ENCODE peak calls at places on chromosomes 6 and 20, in nine cellular contexts. One of them, this sample, is unnamed.

GRCh38 chr6:85405175-85405852 is 44.6 kb upstream of the NT5E start:
- DNase-seq in MM.1S: no peak
- DNase-seq in body of pancreas: peak; percentile 48
- DNase-seq in NCI-H774: no peak
- DNase-seq in stimulated activated CD4-positive, alpha-beta T cell treated with anti-CD3 and anti-CD28 coated beads, Interleukin-2, amount 100 ng/mL, for 24 hours: no peak
- DNase-seq in A172: peak; percentile 46
- DNase-seq in LoVo: peak; percentile 68
- DNase-seq in osteocyte: no peak
- DNase-seq in lower leg skin: no peak
- DNase-seq in this sample: no peak

GRCh38 chr6:28977351-28978136 is 27.6 kb downstream of the ZNF311 start:
- DNase-seq in MM.1S: no peak
- DNase-seq in body of pancreas: no peak
- DNase-seq in NCI-H774: no peak
- DNase-seq in stimulated activated CD4-positive, alpha-beta T cell treated with anti-CD3 and anti-CD28 coated beads, Interleukin-2, amount 100 ng/mL, for 24 hours: peak; percentile 49
- DNase-seq in A172: peak; percentile 56
- DNase-seq in LoVo: no peak
- DNase-seq in osteocyte: no peak
- DNase-seq in lower leg skin: no peak
- DNase-seq in this sample: no peak

GRCh38 chr6:89611666-89612065 is 26.9 kb downstream of the LYRM2 start:
- DNase-seq in MM.1S: peak; percentile 45
- DNase-seq in body of pancreas: no peak
- DNase-seq in NCI-H774: no peak
- DNase-seq in stimulated activated CD4-positive, alpha-beta T cell treated with anti-CD3 and anti-CD28 coated beads, Interleukin-2, amount 100 ng/mL, for 24 hours: no peak
- DNase-seq in A172: peak; percentile 21
- DNase-seq in LoVo: no peak
- DNase-seq in osteocyte: no peak
- DNase-seq in lower leg skin: no peak
- DNase-seq in this sample: no peak

GRCh38 chr6:49949062-49949461 is 14.9 kb downstream of the DEFB114 start:
- DNase-seq in MM.1S: no peak
- DNase-seq in body of pancreas: no peak
- DNase-seq in NCI-H774: no peak
- DNase-seq in stimulated activated CD4-positive, alpha-beta T cell treated with anti-CD3 and anti-CD28 coated beads, Interleukin-2, amount 100 ng/mL, for 24 hours: no peak
- DNase-seq in A172: no peak
- DNase-seq in LoVo: no peak
- DNase-seq in osteocyte: no peak
- DNase-seq in lower leg skin: no peak
- DNase-seq in this sample: no peak

GRCh38 chr6:4853349-4853748 is 77.1 kb downstream of the CDYL start:
- DNase-seq in MM.1S: no peak
- DNase-seq in body of pancreas: no peak
- DNase-seq in NCI-H774: no peak
- DNase-seq in stimulated activated CD4-positive, alpha-beta T cell treated with anti-CD3 and anti-CD28 coated beads, Interleukin-2, amount 100 ng/mL, for 24 hours: no peak
- DNase-seq in A172: no peak
- DNase-seq in LoVo: no peak
- DNase-seq in osteocyte: no peak
- DNase-seq in lower leg skin: no peak
- DNase-seq in this sample: no peak

GRCh38 chr20:17315491-17316231 is 88.8 kb downstream of the PCSK2 start:
- DNase-seq in MM.1S: no peak
- DNase-seq in body of pancreas: no peak
- DNase-seq in NCI-H774: no peak
- DNase-seq in stimulated activated CD4-positive, alpha-beta T cell treated with anti-CD3 and anti-CD28 coated beads, Interleukin-2, amount 100 ng/mL, for 24 hours: no peak
- DNase-seq in A172: no peak
- DNase-seq in LoVo: no peak
- DNase-seq in osteocyte: no peak
- DNase-seq in lower leg skin: no peak
- DNase-seq in this sample: no peak

GRCh38 chr6:154167163-154167562 is 128.1 kb downstream of the OPRM1 start:
- DNase-seq in MM.1S: no peak
- DNase-seq in body of pancreas: no peak
- DNase-seq in NCI-H774: peak; percentile 45
- DNase-seq in stimulated activated CD4-positive, alpha-beta T cell treated with anti-CD3 and anti-CD28 coated beads, Interleukin-2, amount 100 ng/mL, for 24 hours: no peak
- DNase-seq in A172: no peak
- DNase-seq in LoVo: no peak
- DNase-seq in osteocyte: no peak
- DNase-seq in lower leg skin: no peak
- DNase-seq in this sample: no peak

GRCh38 chr6:26222587-26222986 is 135.4 kb downstream of the HFE start:
- DNase-seq in MM.1S: no peak
- DNase-seq in body of pancreas: no peak
- DNase-seq in NCI-H774: no peak
- DNase-seq in stimulated activated CD4-positive, alpha-beta T cell treated with anti-CD3 and anti-CD28 coated beads, Interleukin-2, amount 100 ng/mL, for 24 hours: no peak
- DNase-seq in A172: no peak
- DNase-seq in LoVo: no peak
- DNase-seq in osteocyte: no peak
- DNase-seq in lower leg skin: no peak
- DNase-seq in this sample: no peak

GRCh38 chr20:39939241-39939865 is 749.7 kb downstream of the MAFB start:
- DNase-seq in MM.1S: no peak
- DNase-seq in body of pancreas: no peak
- DNase-seq in NCI-H774: no peak
- DNase-seq in stimulated activated CD4-positive, alpha-beta T cell treated with anti-CD3 and anti-CD28 coated beads, Interleukin-2, amount 100 ng/mL, for 24 hours: no peak
- DNase-seq in A172: no peak
- DNase-seq in LoVo: no peak
- DNase-seq in osteocyte: no peak
- DNase-seq in lower leg skin: no peak
- DNase-seq in this sample: no peak

GRCh38 chr6:87237804-87238203 is 82.4 kb downstream of the ZNF292 start:
- DNase-seq in MM.1S: no peak
- DNase-seq in body of pancreas: no peak
- DNase-seq in NCI-H774: no peak
- DNase-seq in stimulated activated CD4-positive, alpha-beta T cell treated with anti-CD3 and anti-CD28 coated beads, Interleukin-2, amount 100 ng/mL, for 24 hours: no peak
- DNase-seq in A172: peak; percentile 21
- DNase-seq in LoVo: peak; percentile 37
- DNase-seq in osteocyte: no peak
- DNase-seq in lower leg skin: no peak
- DNase-seq in this sample: no peak

GRCh38 chr6:8953310-8953709 is 518.0 kb upstream of the SLC35B3 start:
- DNase-seq in MM.1S: no peak
- DNase-seq in body of pancreas: no peak
- DNase-seq in NCI-H774: no peak
- DNase-seq in stimulated activated CD4-positive, alpha-beta T cell treated with anti-CD3 and anti-CD28 coated beads, Interleukin-2, amount 100 ng/mL, for 24 hours: no peak
- DNase-seq in A172: no peak
- DNase-seq in LoVo: no peak
- DNase-seq in osteocyte: no peak
- DNase-seq in lower leg skin: no peak
- DNase-seq in this sample: no peak

GRCh38 chr20:23752019-23752418 is 1.3 kb upstream of the CST1 start:
- DNase-seq in MM.1S: no peak
- DNase-seq in body of pancreas: no peak
- DNase-seq in NCI-H774: no peak
- DNase-seq in stimulated activated CD4-positive, alpha-beta T cell treated with anti-CD3 and anti-CD28 coated beads, Interleukin-2, amount 100 ng/mL, for 24 hours: no peak
- DNase-seq in A172: no peak
- DNase-seq in LoVo: no peak
- DNase-seq in osteocyte: peak; percentile 51
- DNase-seq in lower leg skin: no peak
- DNase-seq in this sample: no peak

GRCh38 chr6:40169878-40170277 is 235.6 kb upstream of the MOCS1 start:
- DNase-seq in MM.1S: no peak
- DNase-seq in body of pancreas: no peak
- DNase-seq in NCI-H774: no peak
- DNase-seq in stimulated activated CD4-positive, alpha-beta T cell treated with anti-CD3 and anti-CD28 coated beads, Interleukin-2, amount 100 ng/mL, for 24 hours: no peak
- DNase-seq in A172: no peak
- DNase-seq in LoVo: no peak
- DNase-seq in osteocyte: no peak
- DNase-seq in lower leg skin: no peak
- DNase-seq in this sample: no peak

GRCh38 chr6:17355404-17355774 is 38.0 kb upstream of the CAP2 start:
- DNase-seq in MM.1S: no peak
- DNase-seq in body of pancreas: no peak
- DNase-seq in NCI-H774: no peak
- DNase-seq in stimulated activated CD4-positive, alpha-beta T cell treated with anti-CD3 and anti-CD28 coated beads, Interleukin-2, amount 100 ng/mL, for 24 hours: no peak
- DNase-seq in A172: no peak
- DNase-seq in LoVo: no peak
- DNase-seq in osteocyte: no peak
- DNase-seq in lower leg skin: no peak
- DNase-seq in this sample: no peak

GRCh38 chr20:14790771-14791517 is 453.5 kb upstream of the FLRT3 start:
- DNase-seq in MM.1S: no peak
- DNase-seq in body of pancreas: no peak
- DNase-seq in NCI-H774: peak; percentile 33
- DNase-seq in stimulated activated CD4-positive, alpha-beta T cell treated with anti-CD3 and anti-CD28 coated beads, Interleukin-2, amount 100 ng/mL, for 24 hours: no peak
- DNase-seq in A172: no peak
- DNase-seq in LoVo: no peak
- DNase-seq in osteocyte: no peak
- DNase-seq in lower leg skin: no peak
- DNase-seq in this sample: no peak

GRCh38 chr6:30646450-30647038 is 389 bp upstream of the C6orf136 start:
- DNase-seq in MM.1S: no peak
- DNase-seq in body of pancreas: peak; percentile 92
- DNase-seq in NCI-H774: no peak
- DNase-seq in stimulated activated CD4-positive, alpha-beta T cell treated with anti-CD3 and anti-CD28 coated beads, Interleukin-2, amount 100 ng/mL, for 24 hours: peak; percentile 93
- DNase-seq in A172: no peak
- DNase-seq in LoVo: no peak
- DNase-seq in osteocyte: no peak
- DNase-seq in lower leg skin: peak; percentile 89
- DNase-seq in this sample: peak; percentile 88

GRCh38 chr20:19628570-19629134 is 129.4 kb upstream of the RIN2 start:
- DNase-seq in MM.1S: peak; percentile 72
- DNase-seq in body of pancreas: peak; percentile 72
- DNase-seq in NCI-H774: peak; percentile 48
- DNase-seq in stimulated activated CD4-positive, alpha-beta T cell treated with anti-CD3 and anti-CD28 coated beads, Interleukin-2, amount 100 ng/mL, for 24 hours: peak; percentile 46
- DNase-seq in A172: peak; percentile 67
- DNase-seq in LoVo: peak; percentile 60
- DNase-seq in osteocyte: no peak
- DNase-seq in lower leg skin: peak; percentile 36
- DNase-seq in this sample: peak; percentile 35

GRCh38 chr20:61044499-61044898 is 207.6 kb upstream of the CDH4 start:
- DNase-seq in MM.1S: no peak
- DNase-seq in body of pancreas: no peak
- DNase-seq in NCI-H774: no peak
- DNase-seq in stimulated activated CD4-positive, alpha-beta T cell treated with anti-CD3 and anti-CD28 coated beads, Interleukin-2, amount 100 ng/mL, for 24 hours: no peak
- DNase-seq in A172: no peak
- DNase-seq in LoVo: no peak
- DNase-seq in osteocyte: no peak
- DNase-seq in lower leg skin: no peak
- DNase-seq in this sample: no peak

GRCh38 chr6:160398674-160399271 is 50.6 kb downstream of the SLC22A3 start:
- DNase-seq in MM.1S: peak; percentile 62
- DNase-seq in body of pancreas: no peak
- DNase-seq in NCI-H774: no peak
- DNase-seq in stimulated activated CD4-positive, alpha-beta T cell treated with anti-CD3 and anti-CD28 coated beads, Interleukin-2, amount 100 ng/mL, for 24 hours: no peak
- DNase-seq in A172: no peak
- DNase-seq in LoVo: no peak
- DNase-seq in osteocyte: no peak
- DNase-seq in lower leg skin: no peak
- DNase-seq in this sample: no peak

GRCh38 chr6:34425132-34425497 is 754 bp downstream of the RPS10 start:
- DNase-seq in MM.1S: no peak
- DNase-seq in body of pancreas: no peak
- DNase-seq in NCI-H774: no peak
- DNase-seq in stimulated activated CD4-positive, alpha-beta T cell treated with anti-CD3 and anti-CD28 coated beads, Interleukin-2, amount 100 ng/mL, for 24 hours: no peak
- DNase-seq in A172: no peak
- DNase-seq in LoVo: no peak
- DNase-seq in osteocyte: no peak
- DNase-seq in lower leg skin: no peak
- DNase-seq in this sample: no peak

GRCh38 chr6:53483423-53484353 is 61.2 kb downstream of the GCLC start:
- DNase-seq in MM.1S: peak; percentile 22
- DNase-seq in body of pancreas: no peak
- DNase-seq in NCI-H774: no peak
- DNase-seq in stimulated activated CD4-positive, alpha-beta T cell treated with anti-CD3 and anti-CD28 coated beads, Interleukin-2, amount 100 ng/mL, for 24 hours: no peak
- DNase-seq in A172: peak; percentile 28
- DNase-seq in LoVo: no peak
- DNase-seq in osteocyte: no peak
- DNase-seq in lower leg skin: peak; percentile 45
- DNase-seq in this sample: peak; percentile 43

GRCh38 chr6:120805267-120805666 is 529.0 kb downstream of the TBC1D32 start:
- DNase-seq in MM.1S: no peak
- DNase-seq in body of pancreas: no peak
- DNase-seq in NCI-H774: no peak
- DNase-seq in stimulated activated CD4-positive, alpha-beta T cell treated with anti-CD3 and anti-CD28 coated beads, Interleukin-2, amount 100 ng/mL, for 24 hours: no peak
- DNase-seq in A172: peak; percentile 30
- DNase-seq in LoVo: no peak
- DNase-seq in osteocyte: no peak
- DNase-seq in lower leg skin: no peak
- DNase-seq in this sample: no peak

GRCh38 chr6:13229205-13230085 is 98.9 kb downstream of the TBC1D7 start:
- DNase-seq in MM.1S: peak; percentile 87
- DNase-seq in body of pancreas: peak; percentile 21
- DNase-seq in NCI-H774: no peak
- DNase-seq in stimulated activated CD4-positive, alpha-beta T cell treated with anti-CD3 and anti-CD28 coated beads, Interleukin-2, amount 100 ng/mL, for 24 hours: peak; percentile 16
- DNase-seq in A172: peak; percentile 28
- DNase-seq in LoVo: no peak
- DNase-seq in osteocyte: no peak
- DNase-seq in lower leg skin: no peak
- DNase-seq in this sample: no peak

GRCh38 chr6:56435326-56435725 is 187.9 kb upstream of the COL21A1 start:
- DNase-seq in MM.1S: no peak
- DNase-seq in body of pancreas: no peak
- DNase-seq in NCI-H774: no peak
- DNase-seq in stimulated activated CD4-positive, alpha-beta T cell treated with anti-CD3 and anti-CD28 coated beads, Interleukin-2, amount 100 ng/mL, for 24 hours: no peak
- DNase-seq in A172: no peak
- DNase-seq in LoVo: no peak
- DNase-seq in osteocyte: no peak
- DNase-seq in lower leg skin: no peak
- DNase-seq in this sample: no peak

GRCh38 chr6:79070206-79070825 is 7.7 kb downstream of the PHIP start:
- DNase-seq in MM.1S: peak; percentile 76
- DNase-seq in body of pancreas: no peak
- DNase-seq in NCI-H774: no peak
- DNase-seq in stimulated activated CD4-positive, alpha-beta T cell treated with anti-CD3 and anti-CD28 coated beads, Interleukin-2, amount 100 ng/mL, for 24 hours: no peak
- DNase-seq in A172: no peak
- DNase-seq in LoVo: no peak
- DNase-seq in osteocyte: no peak
- DNase-seq in lower leg skin: no peak
- DNase-seq in this sample: no peak

GRCh38 chr20:17940447-17940971 is 28.1 kb downstream of the SNX5 start:
- DNase-seq in MM.1S: no peak
- DNase-seq in body of pancreas: no peak
- DNase-seq in NCI-H774: no peak
- DNase-seq in stimulated activated CD4-positive, alpha-beta T cell treated with anti-CD3 and anti-CD28 coated beads, Interleukin-2, amount 100 ng/mL, for 24 hours: no peak
- DNase-seq in A172: no peak
- DNase-seq in LoVo: no peak
- DNase-seq in osteocyte: no peak
- DNase-seq in lower leg skin: no peak
- DNase-seq in this sample: no peak

GRCh38 chr6:44289726-44290125 is 19.5 kb downstream of the TMEM151B start:
- DNase-seq in MM.1S: no peak
- DNase-seq in body of pancreas: peak; percentile 44
- DNase-seq in NCI-H774: no peak
- DNase-seq in stimulated activated CD4-positive, alpha-beta T cell treated with anti-CD3 and anti-CD28 coated beads, Interleukin-2, amount 100 ng/mL, for 24 hours: no peak
- DNase-seq in A172: no peak
- DNase-seq in LoVo: no peak
- DNase-seq in osteocyte: no peak
- DNase-seq in lower leg skin: no peak
- DNase-seq in this sample: no peak

GRCh38 chr6:83609248-83609647 is 96.9 kb downstream of the PRSS35 start:
- DNase-seq in MM.1S: no peak
- DNase-seq in body of pancreas: no peak
- DNase-seq in NCI-H774: no peak
- DNase-seq in stimulated activated CD4-positive, alpha-beta T cell treated with anti-CD3 and anti-CD28 coated beads, Interleukin-2, amount 100 ng/mL, for 24 hours: no peak
- DNase-seq in A172: no peak
- DNase-seq in LoVo: no peak
- DNase-seq in osteocyte: no peak
- DNase-seq in lower leg skin: no peak
- DNase-seq in this sample: no peak

GRCh38 chr6:160088069-160088773 is 33.4 kb upstream of the SLC22A1 start:
- DNase-seq in MM.1S: no peak
- DNase-seq in body of pancreas: peak; percentile 52
- DNase-seq in NCI-H774: no peak
- DNase-seq in stimulated activated CD4-positive, alpha-beta T cell treated with anti-CD3 and anti-CD28 coated beads, Interleukin-2, amount 100 ng/mL, for 24 hours: no peak
- DNase-seq in A172: peak; percentile 61
- DNase-seq in LoVo: peak; percentile 9
- DNase-seq in osteocyte: peak; percentile 84
- DNase-seq in lower leg skin: peak; percentile 47
- DNase-seq in this sample: peak; percentile 21

GRCh38 chr20:21344216-21344615 is 41.1 kb downstream of the XRN2 start:
- DNase-seq in MM.1S: no peak
- DNase-seq in body of pancreas: no peak
- DNase-seq in NCI-H774: no peak
- DNase-seq in stimulated activated CD4-positive, alpha-beta T cell treated with anti-CD3 and anti-CD28 coated beads, Interleukin-2, amount 100 ng/mL, for 24 hours: no peak
- DNase-seq in A172: no peak
- DNase-seq in LoVo: no peak
- DNase-seq in osteocyte: no peak
- DNase-seq in lower leg skin: no peak
- DNase-seq in this sample: no peak

GRCh38 chr20:34771680-34772081 is 53.8 kb downstream of the NCOA6 start:
- DNase-seq in MM.1S: peak; percentile 59
- DNase-seq in body of pancreas: no peak
- DNase-seq in NCI-H774: no peak
- DNase-seq in stimulated activated CD4-positive, alpha-beta T cell treated with anti-CD3 and anti-CD28 coated beads, Interleukin-2, amount 100 ng/mL, for 24 hours: no peak
- DNase-seq in A172: no peak
- DNase-seq in LoVo: no peak
- DNase-seq in osteocyte: no peak
- DNase-seq in lower leg skin: no peak
- DNase-seq in this sample: no peak